ENCODE peak calls at places on chromosomes 13 and 19, in six cellular contexts. One of them, this sample, is unnamed.
A peak's percentile ranks its signal among the peaks of the same experiment; 100 is the strongest.

GRCh38 chr19:4974855-4975469 is 6.0 kb downstream of the KDM4B start:
- DNase-seq in mesendoderm: no peak
- DNase-seq in breast epithelium: no peak
- DNase-seq in neuronal stem cell: no peak
- DNase-seq in AG04450: no peak
- DNase-seq in aorta: no peak
- DNase-seq in this sample: no peak

GRCh38 chr13:30829145-30829544 is 76.9 kb upstream of the MEDAG start:
- DNase-seq in mesendoderm: no peak
- DNase-seq in breast epithelium: no peak
- DNase-seq in neuronal stem cell: no peak
- DNase-seq in AG04450: no peak
- DNase-seq in aorta: no peak
- DNase-seq in this sample: no peak

GRCh38 chr19:57642396-57643046 is 9.6 kb downstream of the ZNF211 start:
- DNase-seq in mesendoderm: no peak
- DNase-seq in breast epithelium: no peak
- DNase-seq in neuronal stem cell: no peak
- DNase-seq in AG04450: no peak
- DNase-seq in aorta: no peak
- DNase-seq in this sample: no peak

GRCh38 chr13:53042897-53043296 is 14.3 kb downstream of the OLFM4 start:
- DNase-seq in mesendoderm: no peak
- DNase-seq in breast epithelium: no peak
- DNase-seq in neuronal stem cell: no peak
- DNase-seq in AG04450: no peak
- DNase-seq in aorta: no peak
- DNase-seq in this sample: no peak

GRCh38 chr19:15101479-15102082 is 5.6 kb upstream of the SYDE1 start:
- DNase-seq in mesendoderm: peak; percentile 75
- DNase-seq in breast epithelium: no peak
- DNase-seq in neuronal stem cell: no peak
- DNase-seq in AG04450: no peak
- DNase-seq in aorta: no peak
- DNase-seq in this sample: no peak

GRCh38 chr13:112905990-112906641 is 62.9 kb upstream of the MCF2L start:
- DNase-seq in mesendoderm: peak; percentile 79
- DNase-seq in breast epithelium: peak; percentile 54
- DNase-seq in neuronal stem cell: peak; percentile 41
- DNase-seq in AG04450: no peak
- DNase-seq in aorta: no peak
- DNase-seq in this sample: no peak

GRCh38 chr13:27171830-27172494 is 351 bp upstream of the USP12 start:
- DNase-seq in mesendoderm: peak; percentile 92
- DNase-seq in breast epithelium: peak; percentile 85
- DNase-seq in neuronal stem cell: peak; percentile 86
- DNase-seq in AG04450: peak; percentile 67
- DNase-seq in aorta: peak; percentile 97
- DNase-seq in this sample: peak; percentile 91

GRCh38 chr13:41268764-41269163 is 5.4 kb upstream of the MTRF1 start:
- DNase-seq in mesendoderm: peak; percentile 71
- DNase-seq in breast epithelium: no peak
- DNase-seq in neuronal stem cell: peak; percentile 32
- DNase-seq in AG04450: no peak
- DNase-seq in aorta: no peak
- DNase-seq in this sample: no peak

GRCh38 chr19:51511353-51511752 is 9.8 kb upstream of the SIGLEC12 start:
- DNase-seq in mesendoderm: peak; percentile 4
- DNase-seq in breast epithelium: no peak
- DNase-seq in neuronal stem cell: no peak
- DNase-seq in AG04450: no peak
- DNase-seq in aorta: no peak
- DNase-seq in this sample: no peak

GRCh38 chr19:3475449-3475848 is 4.9 kb downstream of the SMIM24 start:
- DNase-seq in mesendoderm: no peak
- DNase-seq in breast epithelium: no peak
- DNase-seq in neuronal stem cell: no peak
- DNase-seq in AG04450: no peak
- DNase-seq in aorta: no peak
- DNase-seq in this sample: no peak

GRCh38 chr13:67443901-67444300 is 213.8 kb upstream of the PCDH9 start:
- DNase-seq in mesendoderm: no peak
- DNase-seq in breast epithelium: no peak
- DNase-seq in neuronal stem cell: no peak
- DNase-seq in AG04450: no peak
- DNase-seq in aorta: no peak
- DNase-seq in this sample: no peak

GRCh38 chr13:101115762-101116161 is 300.5 kb downstream of the NALCN start:
- DNase-seq in mesendoderm: peak; percentile 80
- DNase-seq in breast epithelium: no peak
- DNase-seq in neuronal stem cell: no peak
- DNase-seq in AG04450: no peak
- DNase-seq in aorta: no peak
- DNase-seq in this sample: no peak

GRCh38 chr19:8146877-8147575 is 2.4 kb downstream of the FBN3 start:
- DNase-seq in mesendoderm: no peak
- DNase-seq in breast epithelium: no peak
- DNase-seq in neuronal stem cell: no peak
- DNase-seq in AG04450: no peak
- DNase-seq in aorta: no peak
- DNase-seq in this sample: no peak

GRCh38 chr13:46124531-46124966 is 19.7 kb upstream of the CPB2 start:
- DNase-seq in mesendoderm: no peak
- DNase-seq in breast epithelium: no peak
- DNase-seq in neuronal stem cell: no peak
- DNase-seq in AG04450: no peak
- DNase-seq in aorta: peak; percentile 70
- DNase-seq in this sample: no peak

GRCh38 chr19:1154731-1155351 is 19.2 kb downstream of the SBNO2 start:
- DNase-seq in mesendoderm: no peak
- DNase-seq in breast epithelium: peak; percentile 84
- DNase-seq in neuronal stem cell: no peak
- DNase-seq in AG04450: peak; percentile 60
- DNase-seq in aorta: peak; percentile 95
- DNase-seq in this sample: no peak

GRCh38 chr19:47719047-47719885 is 6.0 kb downstream of the EHD2 start:
- DNase-seq in mesendoderm: no peak
- DNase-seq in breast epithelium: peak; percentile 84
- DNase-seq in neuronal stem cell: no peak
- DNase-seq in AG04450: peak; percentile 99
- DNase-seq in aorta: peak; percentile 92
- DNase-seq in this sample: peak; percentile 30

GRCh38 chr19:934865-935422 is 9.1 kb downstream of the ARID3A start:
- DNase-seq in mesendoderm: no peak
- DNase-seq in breast epithelium: peak; percentile 86
- DNase-seq in neuronal stem cell: no peak
- DNase-seq in AG04450: no peak
- DNase-seq in aorta: peak; percentile 94
- DNase-seq in this sample: peak; percentile 58

GRCh38 chr19:16899566-16900075 is 10.8 kb downstream of the F2RL3 start:
- DNase-seq in mesendoderm: peak; percentile 70
- DNase-seq in breast epithelium: no peak
- DNase-seq in neuronal stem cell: no peak
- DNase-seq in AG04450: no peak
- DNase-seq in aorta: peak; percentile 70
- DNase-seq in this sample: no peak

GRCh38 chr13:85261757-85262346 is 537.4 kb downstream of the SLITRK6 start:
- DNase-seq in mesendoderm: no peak
- DNase-seq in breast epithelium: no peak
- DNase-seq in neuronal stem cell: no peak
- DNase-seq in AG04450: no peak
- DNase-seq in aorta: no peak
- DNase-seq in this sample: no peak

GRCh38 chr13:38530492-38530891 is 156.4 kb upstream of the FREM2 start:
- DNase-seq in mesendoderm: no peak
- DNase-seq in breast epithelium: no peak
- DNase-seq in neuronal stem cell: no peak
- DNase-seq in AG04450: no peak
- DNase-seq in aorta: no peak
- DNase-seq in this sample: no peak

GRCh38 chr13:78067290-78067689 is 148.7 kb upstream of the EDNRB start:
- DNase-seq in mesendoderm: no peak
- DNase-seq in breast epithelium: no peak
- DNase-seq in neuronal stem cell: no peak
- DNase-seq in AG04450: no peak
- DNase-seq in aorta: no peak
- DNase-seq in this sample: no peak

GRCh38 chr13:106063591-106064308 is 471.7 kb downstream of the EFNB2 start:
- DNase-seq in mesendoderm: no peak
- DNase-seq in breast epithelium: no peak
- DNase-seq in neuronal stem cell: no peak
- DNase-seq in AG04450: peak; percentile 30
- DNase-seq in aorta: no peak
- DNase-seq in this sample: no peak

GRCh38 chr19:7637374-7638256 is 705 bp downstream of the STXBP2 start:
- DNase-seq in mesendoderm: no peak
- DNase-seq in breast epithelium: no peak
- DNase-seq in neuronal stem cell: no peak
- DNase-seq in AG04450: no peak
- DNase-seq in aorta: peak; percentile 73
- DNase-seq in this sample: no peak

GRCh38 chr13:106083620-106084350 is 451.7 kb downstream of the EFNB2 start:
- DNase-seq in mesendoderm: peak; percentile 70
- DNase-seq in breast epithelium: no peak
- DNase-seq in neuronal stem cell: no peak
- DNase-seq in AG04450: no peak
- DNase-seq in aorta: no peak
- DNase-seq in this sample: no peak

GRCh38 chr13:102402292-102402691 is 444 bp upstream of the FGF14 start:
- DNase-seq in mesendoderm: peak; percentile 96
- DNase-seq in breast epithelium: no peak
- DNase-seq in neuronal stem cell: peak; percentile 79
- DNase-seq in AG04450: no peak
- DNase-seq in aorta: no peak
- DNase-seq in this sample: peak; percentile 51

GRCh38 chr13:73717632-73718031 is 416.6 kb downstream of the KLF12 start:
- DNase-seq in mesendoderm: no peak
- DNase-seq in breast epithelium: no peak
- DNase-seq in neuronal stem cell: no peak
- DNase-seq in AG04450: no peak
- DNase-seq in aorta: no peak
- DNase-seq in this sample: no peak

GRCh38 chr13:73714522-73714921 is 419.7 kb downstream of the KLF12 start:
- DNase-seq in mesendoderm: no peak
- DNase-seq in breast epithelium: no peak
- DNase-seq in neuronal stem cell: no peak
- DNase-seq in AG04450: no peak
- DNase-seq in aorta: no peak
- DNase-seq in this sample: no peak

GRCh38 chr13:73715114-73715909 is 418.9 kb downstream of the KLF12 start:
- DNase-seq in mesendoderm: no peak
- DNase-seq in breast epithelium: no peak
- DNase-seq in neuronal stem cell: no peak
- DNase-seq in AG04450: no peak
- DNase-seq in aorta: no peak
- DNase-seq in this sample: no peak

GRCh38 chr13:73718248-73718647 is 416.0 kb downstream of the KLF12 start:
- DNase-seq in mesendoderm: no peak
- DNase-seq in breast epithelium: no peak
- DNase-seq in neuronal stem cell: no peak
- DNase-seq in AG04450: no peak
- DNase-seq in aorta: no peak
- DNase-seq in this sample: no peak

DNA sequence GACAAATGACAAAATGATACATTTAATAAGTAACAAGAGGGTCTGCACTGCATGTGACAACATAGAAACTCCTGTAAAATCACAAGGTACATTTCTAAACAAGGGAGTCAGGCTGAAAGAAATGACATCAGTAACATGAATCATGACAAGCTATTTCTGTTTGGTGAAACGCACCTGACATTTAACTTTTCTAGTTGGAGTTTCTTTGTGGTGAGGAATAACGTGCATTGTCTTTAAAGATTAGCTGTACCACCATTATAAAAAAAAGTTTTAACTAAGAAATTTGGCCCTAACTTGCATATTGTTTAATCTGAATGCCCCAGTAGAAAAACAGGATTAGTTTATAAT is 418.3 kb downstream of the KLF12 start:
- DNase-seq in mesendoderm: no peak
- DNase-seq in breast epithelium: no peak
- DNase-seq in neuronal stem cell: no peak
- DNase-seq in AG04450: no peak
- DNase-seq in aorta: no peak
- DNase-seq in this sample: no peak
- H3K27ac ChIP-seq in mesendoderm: no peak overlapping the region
- H3K27ac ChIP-seq in breast epithelium: no peak overlapping the region
- H3K27ac ChIP-seq in neuronal stem cell: no peak overlapping the region
- H3K27ac ChIP-seq in AG04450: no peak overlapping the region
- H3K27ac ChIP-seq in aorta: no peak overlapping the region
- H3K27ac ChIP-seq in this sample: no peak overlapping the region

DNA sequence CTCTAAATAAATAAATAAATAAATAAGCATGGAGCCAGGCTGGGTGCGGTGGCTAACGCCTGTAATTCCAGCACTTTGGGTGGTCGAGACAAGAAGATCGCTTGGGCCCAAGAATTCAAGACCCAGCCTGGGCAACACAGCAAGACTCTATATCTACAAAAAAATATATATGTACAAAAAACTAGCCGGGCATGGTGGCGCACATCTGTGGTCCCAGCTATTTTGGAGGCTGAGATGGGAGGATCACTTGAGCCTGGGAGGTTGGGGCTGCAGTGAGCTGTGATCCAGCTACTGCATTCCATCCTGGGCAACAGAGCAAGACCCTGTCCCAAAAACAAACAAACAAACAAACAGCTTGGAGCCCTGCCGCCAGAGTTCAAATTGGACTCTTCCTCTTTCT is 2.7 kb downstream of the ACTMAP start:
- DNase-seq in mesendoderm: no peak
- DNase-seq in breast epithelium: no peak
- DNase-seq in neuronal stem cell: no peak
- DNase-seq in AG04450: no peak
- DNase-seq in aorta: no peak
- DNase-seq in this sample: no peak
- H3K27ac ChIP-seq in mesendoderm: no peak overlapping the region
- H3K27ac ChIP-seq in breast epithelium: no peak overlapping the region
- H3K27ac ChIP-seq in neuronal stem cell: no peak overlapping the region
- H3K27ac ChIP-seq in AG04450: no peak overlapping the region
- H3K27ac ChIP-seq in aorta: no peak overlapping the region
- H3K27ac ChIP-seq in this sample: no peak overlapping the region

GRCh38 chr13:111171629-111172028 is 56.5 kb downstream of the ARHGEF7 start:
- DNase-seq in mesendoderm: no peak
- DNase-seq in breast epithelium: no peak
- DNase-seq in neuronal stem cell: no peak
- DNase-seq in AG04450: no peak
- DNase-seq in aorta: no peak
- DNase-seq in this sample: no peak
- H3K27ac ChIP-seq in mesendoderm: no peak overlapping the region
- H3K27ac ChIP-seq in breast epithelium: no peak overlapping the region
- H3K27ac ChIP-seq in neuronal stem cell: no peak overlapping the region
- H3K27ac ChIP-seq in AG04450: no peak overlapping the region
- H3K27ac ChIP-seq in aorta: no peak overlapping the region
- H3K27ac ChIP-seq in this sample: no peak overlapping the region

DNA sequence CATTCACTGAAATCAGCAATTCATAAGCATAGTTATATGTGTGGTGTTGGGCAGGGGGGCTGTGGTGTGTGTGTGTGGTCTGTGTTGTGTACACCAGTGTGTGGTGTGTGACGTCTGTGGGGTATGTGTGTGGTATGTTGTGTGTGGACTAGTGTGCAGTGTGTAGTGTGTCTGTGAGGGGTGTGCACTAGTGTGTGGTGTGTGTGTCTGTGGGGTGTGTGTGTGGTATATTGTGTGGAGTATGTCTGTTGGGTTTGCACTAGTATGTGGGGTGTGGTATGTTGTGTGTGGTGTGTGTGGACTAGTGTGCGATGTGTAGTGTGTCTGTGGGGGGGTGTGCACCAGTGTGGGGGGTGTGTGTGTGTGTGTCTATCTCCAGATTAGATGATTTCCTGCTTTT is 7.2 kb upstream of the CDC16 start:
- DNase-seq in mesendoderm: no peak
- DNase-seq in breast epithelium: no peak
- DNase-seq in neuronal stem cell: no peak
- DNase-seq in AG04450: no peak
- DNase-seq in aorta: no peak
- DNase-seq in this sample: no peak
- H3K27ac ChIP-seq in mesendoderm: no peak overlapping the region
- H3K27ac ChIP-seq in breast epithelium: no peak overlapping the region
- H3K27ac ChIP-seq in neuronal stem cell: no peak overlapping the region
- H3K27ac ChIP-seq in AG04450: no peak overlapping the region
- H3K27ac ChIP-seq in aorta: no peak overlapping the region
- H3K27ac ChIP-seq in this sample: no peak overlapping the region

This sample was measured in caudate nucleus.